ENCODE peak calls at places on chromosomes 16 and 17, in four cellular contexts. W is psoas muscle, H is HCT116, Q is upper lobe of right lung. B is an unnamed sample.

GRCh38 chr17:60720763-60721531 is 43.3 kb downstream of the BCAS3 start:
- ATAC-seq in Q (peak), W (no peak), H (peak), B (no peak)

GRCh38 chr16:89409161-89409711 is 81.1 kb downstream of the ANKRD11 start:
- ATAC-seq in W (no peak), Q (no peak), H (peak), B (peak)

GRCh38 chr17:29577778-29578211 is 9.3 kb downstream of the TP53I13 start:
- ATAC-seq in H (no peak), W (no peak), Q (no peak), B (no peak)

GRCh38 chr16:25257504-25257955 is at the start of gene ZKSCAN2:
- ATAC-seq in W (peak), H (peak), Q (peak), B (peak)

GRCh38 chr16:49855822-49856740 is at the start of gene ZNF423:
- ATAC-seq in W (no peak), Q (no peak), H (no peak), B (peak)

GRCh38 chr17:35404360-35404759 is 27.9 kb downstream of the SLFN12 start:
- ATAC-seq in Q (no peak), H (no peak), W (no peak), B (no peak)

GRCh38 chr17:12918132-12918531 is 99.7 kb downstream of the ELAC2 start:
- ATAC-seq in H (no peak), Q (no peak), W (no peak), B (no peak)

GRCh38 chr16:56988161-56988947 is 1.0 kb upstream of the NLRC5 start:
- ATAC-seq in H (no peak), W (peak), Q (no peak), B (no peak)

GRCh38 chr16:50863673-50864144 is 121.8 kb downstream of the CYLD start:
- ATAC-seq in Q (peak), H (no peak), W (no peak), B (no peak)

GRCh38 chr16:88113545-88114045 is 162.4 kb downstream of the BANP start:
- ATAC-seq in W (no peak), H (no peak), Q (no peak), B (no peak)

GRCh38 chr16:73565925-73566324 is 518.0 kb upstream of the ZFHX3 start:
- ATAC-seq in W (no peak), Q (no peak), H (no peak), B (no peak)

DNA sequence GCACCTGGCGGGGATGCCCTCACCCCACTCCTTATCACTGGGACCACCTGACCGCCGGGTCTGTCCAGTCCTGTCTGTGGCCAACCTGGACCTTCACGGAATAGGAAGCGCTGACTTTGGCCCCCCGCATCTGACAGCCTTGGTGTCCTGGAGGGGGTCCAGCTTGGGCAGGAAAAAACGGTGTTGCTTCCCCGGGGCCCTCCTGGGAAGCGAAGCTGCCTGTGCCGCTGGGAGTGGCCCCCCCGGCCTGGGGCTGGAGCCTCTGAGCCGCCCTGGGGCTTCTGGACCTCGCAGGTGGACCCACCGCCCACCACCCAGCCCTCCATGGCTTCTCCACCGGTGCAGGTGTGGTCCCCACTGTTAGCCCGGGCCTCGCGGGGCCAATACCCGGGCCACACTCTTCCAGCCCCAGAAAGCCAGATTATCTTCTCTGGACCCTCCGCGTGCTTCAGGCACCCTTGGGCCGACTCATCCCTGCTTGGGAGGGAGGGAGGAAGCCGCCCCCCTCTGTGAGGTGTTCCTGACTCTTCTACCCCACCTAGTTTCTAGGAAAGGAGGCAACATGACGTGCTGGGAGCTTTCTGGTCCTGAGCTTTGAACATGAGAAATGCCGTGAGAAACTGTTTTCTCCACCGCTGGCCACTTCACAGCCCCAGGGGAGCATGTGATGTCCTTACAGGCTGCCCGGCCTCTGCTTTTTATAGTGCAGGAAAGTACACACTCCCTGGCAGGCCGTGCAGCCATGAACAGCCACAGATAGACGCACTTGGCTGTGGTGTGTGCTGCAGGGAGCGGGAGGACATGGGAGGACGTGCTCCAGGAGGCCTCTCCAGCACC is 1.1 kb downstream of the C1QTNF1 start:
- ATAC-seq in H (no peak), Q (peak), W (peak), B (no peak)
- H3K4me3 ChIP-seq in H (peak), Q (peak), W (peak), B (peak)

GRCh38 chr16:66274335-66275110 is 92.0 kb upstream of the CDH5 start:
- ATAC-seq in H (peak), Q (no peak), W (no peak), B (no peak)

GRCh38 chr16:66273036-66273435 is 93.5 kb upstream of the CDH5 start:
- ATAC-seq in H (no peak), W (no peak), Q (no peak), B (no peak)

GRCh38 chr16:66272461-66272860 is 94.0 kb upstream of the CDH5 start:
- ATAC-seq in W (no peak), Q (no peak), H (no peak), B (no peak)

GRCh38 chr16:66275795-66276428 is 90.6 kb upstream of the CDH5 start:
- ATAC-seq in Q (peak), W (no peak), H (peak), B (peak)

GRCh38 chr16:66273644-66274334 is 92.7 kb upstream of the CDH5 start:
- ATAC-seq in Q (no peak), H (no peak), W (no peak), B (no peak)
- H3K27ac ChIP-seq in Q (no peak), H (no peak), W (no peak), B (no peak)

GRCh38 chr17:73901661-73902415 is 257.6 kb upstream of the SDK2 start:
- ATAC-seq in H (peak), W (no peak), Q (peak), B (no peak)
- H3K4me3 ChIP-seq in H (no peak), W (peak), Q (peak), B (no peak)

DNA sequence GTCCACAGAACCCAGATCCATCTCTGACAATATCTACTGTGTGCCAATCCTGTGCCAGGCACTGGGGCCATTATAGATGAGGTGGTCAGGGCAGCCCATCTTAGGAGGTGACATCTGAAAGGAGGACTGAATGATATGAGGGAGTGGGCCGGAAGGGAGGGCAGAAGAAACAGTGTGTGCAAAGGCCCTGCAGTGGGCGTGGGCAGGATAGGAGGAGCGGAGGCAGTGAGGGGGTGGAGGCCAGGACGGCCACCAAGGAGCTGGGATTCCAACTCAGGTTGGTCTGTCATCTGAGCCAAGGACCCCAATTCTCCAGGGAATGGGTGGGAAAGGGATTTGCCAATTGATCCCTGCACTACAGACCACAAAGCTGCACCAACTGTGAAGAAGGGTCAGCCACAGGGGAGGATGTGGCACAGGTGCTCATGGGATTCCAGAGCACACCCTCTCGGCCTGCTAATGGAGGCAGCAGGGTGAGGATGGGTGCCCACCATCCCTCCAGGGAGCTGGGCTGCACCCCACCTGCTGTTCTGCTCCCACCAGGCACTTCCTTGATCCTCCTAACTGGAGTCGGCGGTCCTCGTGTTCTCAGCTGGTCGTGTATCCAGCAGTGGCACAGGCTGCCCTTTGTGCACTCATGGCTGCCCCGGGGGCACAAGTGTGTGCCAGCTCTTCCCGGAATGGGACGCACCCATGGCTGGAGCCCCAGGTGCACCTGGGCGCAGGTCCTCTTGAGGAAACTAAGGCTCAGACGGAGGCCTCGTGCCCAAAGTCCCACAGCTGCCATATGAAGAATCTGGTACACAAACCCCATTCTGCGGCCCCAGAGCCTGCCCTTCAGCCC is 9.6 kb downstream of the SREBF1 start:
- ATAC-seq in Q (no peak), W (no peak), H (no peak), B (no peak)
- H3K27ac ChIP-seq in Q (no peak), W (peak), H (peak), B (peak)

GRCh38 chr16:10945065-10945787 is 862 bp downstream of the CLEC16A start:
- ATAC-seq in Q (no peak), H (no peak), W (no peak), B (no peak)

GRCh38 chr16:10949424-10949970 is 5.1 kb downstream of the CLEC16A start:
- ATAC-seq in Q (peak), H (peak), W (no peak), B (no peak)

GRCh38 chr16:10944249-10945064 is at the start of gene CLEC16A:
- ATAC-seq in W (peak), Q (peak), H (peak), B (peak)

GRCh38 chr16:10947211-10947787 is 2.9 kb downstream of the CLEC16A start:
- ATAC-seq in Q (no peak), H (no peak), W (no peak), B (no peak)

GRCh38 chr16:10946308-10946707 is 1.9 kb downstream of the CLEC16A start:
- ATAC-seq in W (no peak), Q (peak), H (no peak), B (no peak)
- H3K4me3 ChIP-seq in W (no peak), Q (peak), H (peak), B (no peak)